ENCODE peak calls at places on chromosomes 2 and 18, in four cellular contexts. J is WTC11, M is PC-3, O is cardiac muscle cell. E is an unnamed sample.

GRCh38 chr2:241880311-241881073 is 11.0 kb downstream of the RTP5 start:
- DNase-seq in M (no peak), O (no peak), J (no peak), E (no peak)

GRCh38 chr2:101751875-101752619 is 54.5 kb downstream of the MAP4K4 start:
- DNase-seq in J (no peak), M (no peak), O (no peak), E (no peak)

GRCh38 chr2:140770645-140771044 is 1360.2 kb downstream of the LRP1B start:
- DNase-seq in O (no peak), M (no peak), J (no peak), E (no peak)

GRCh38 chr2:46277470-46278190 is 19.6 kb upstream of the EPAS1 start:
- DNase-seq in M (peak; percentile 31), O (no peak), J (no peak), E (peak; percentile 63)

GRCh38 chr2:170680172-170680913 is 34.8 kb upstream of the SP5 start:
- DNase-seq in O (no peak), M (no peak), J (no peak), E (no peak)

GRCh38 chr2:18825856-18826255 is 236.5 kb upstream of the NT5C1B start:
- DNase-seq in O (no peak), M (no peak), J (no peak), E (no peak)

GRCh38 chr2:23385748-23386421 is 906 bp downstream of the KLHL29 start:
- DNase-seq in M (no peak), O (no peak), J (peak; percentile 31), E (no peak)

GRCh38 chr2:26558271-26559043 is 80.5 kb upstream of the OTOF start:
- DNase-seq in J (no peak), M (no peak), O (peak; percentile 38), E (no peak)

GRCh38 chr2:165277295-165277694 is 38.1 kb downstream of the SCN2A start:
- DNase-seq in M (no peak), J (no peak), O (no peak), E (no peak)

GRCh38 chr2:80256396-80257167 is 48.0 kb downstream of the LRRTM1 start:
- DNase-seq in O (peak; percentile 6), M (peak; percentile 27), J (peak; percentile 13), E (peak; percentile 52)

GRCh38 chr2:869894-870293 is 80.8 kb upstream of the SNTG2 start:
- DNase-seq in J (no peak), M (no peak), O (no peak), E (no peak)

GRCh38 chr18:54606835-54607212 is 15.8 kb downstream of the DYNAP start:
- DNase-seq in O (no peak), M (no peak), J (peak; percentile 27), E (no peak)

GRCh38 chr2:230925879-230926765 is 1.1 kb upstream of the GPR55 start:
- DNase-seq in M (no peak), J (no peak), O (no peak), E (no peak)
- TF ChIP-seq CTCF in M (no peak), J (no peak), O (peak; percentile 17), E (no peak)

GRCh38 chr2:152466041-152466440 is 131.1 kb downstream of the FMNL2 start:
- DNase-seq in J (no peak), O (peak; percentile 64), M (peak; percentile 13), E (peak; percentile 93)

GRCh38 chr2:152462591-152463178 is 127.7 kb downstream of the FMNL2 start:
- DNase-seq in J (no peak), O (no peak), M (no peak), E (no peak)

GRCh38 chr2:152466925-152467676 is 132.1 kb downstream of the FMNL2 start:
- DNase-seq in J (no peak), M (peak; percentile 51), O (peak; percentile 67), E (peak; percentile 95)

GRCh38 chr2:152465541-152465940 is 130.6 kb downstream of the FMNL2 start:
- DNase-seq in O (peak; percentile 24), J (no peak), M (no peak), E (peak; percentile 79)

GRCh38 chr2:152464853-152465470 is 130.0 kb downstream of the FMNL2 start:
- DNase-seq in J (no peak), O (peak; percentile 30), M (no peak), E (no peak)
- TF ChIP-seq CTCF in J (no peak), O (no peak), M (no peak), E (no peak)

GRCh38 chr18:10072659-10073309 is 159.0 kb downstream of the VAPA start:
- DNase-seq in J (no peak), O (peak; percentile 60), M (peak; percentile 76), E (peak; percentile 62)

GRCh38 chr18:10078053-10078452 is 164.2 kb downstream of the VAPA start:
- DNase-seq in M (no peak), O (no peak), J (no peak), E (no peak)

GRCh38 chr18:10080372-10080771 is 166.6 kb downstream of the VAPA start:
- DNase-seq in J (no peak), O (no peak), M (no peak), E (no peak)

GRCh38 chr18:10074122-10074521 is 160.3 kb downstream of the VAPA start:
- DNase-seq in J (no peak), O (no peak), M (peak; percentile 7), E (no peak)

GRCh38 chr18:10076502-10077030 is 162.8 kb downstream of the VAPA start:
- DNase-seq in M (no peak), O (no peak), J (no peak), E (no peak)
- TF ChIP-seq CTCF in M (no peak), O (no peak), J (no peak), E (no peak)

GRCh38 chr2:55120634-55121359 is 70.5 kb upstream of the RTN4 start:
- DNase-seq in J (no peak), M (no peak), O (peak; percentile 83), E (no peak)
- TF ChIP-seq CTCF in J (no peak), M (no peak), O (no peak), E (no peak)

DNA sequence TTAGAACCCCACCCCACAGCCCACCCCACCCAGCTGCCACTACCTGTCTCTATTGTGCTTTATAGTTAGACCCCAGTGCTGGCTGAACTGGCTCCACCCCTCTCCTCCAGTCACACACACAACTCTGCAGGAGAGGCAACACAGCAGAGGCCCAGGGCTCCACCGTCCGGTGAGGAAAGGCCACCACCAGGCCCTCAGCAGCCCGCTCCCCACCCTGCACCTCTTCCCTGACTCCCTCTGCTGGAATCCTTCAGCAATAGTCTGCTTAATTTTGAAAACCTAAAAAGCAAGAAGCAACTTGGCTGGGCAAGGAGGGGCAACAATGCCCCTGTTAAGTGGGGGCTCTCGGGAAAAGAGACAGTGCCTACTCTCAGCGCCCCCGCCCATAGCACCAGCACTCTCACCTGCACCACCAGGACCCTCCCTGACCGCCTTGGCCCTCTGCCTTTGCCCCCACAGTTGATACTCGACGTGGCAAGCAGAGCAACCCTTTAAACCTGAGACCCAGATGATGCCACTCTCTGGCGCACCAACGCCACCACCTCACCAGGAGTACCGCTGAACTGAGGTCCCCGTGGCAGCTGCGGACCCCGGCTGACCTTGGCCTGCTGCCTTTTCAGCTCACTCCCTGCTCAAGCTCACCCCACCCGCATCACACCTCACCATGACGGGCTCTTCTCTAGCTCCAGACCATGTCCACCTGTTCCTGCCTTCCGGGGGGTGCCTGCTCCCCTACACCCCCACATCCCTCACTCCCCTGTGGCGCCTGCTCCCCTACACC is 45.7 kb downstream of the NDUFA10 start:
- DNase-seq in O (peak; percentile 58), J (peak; percentile 69), M (no peak), E (no peak)
- TF ChIP-seq CTCF in O (peak; percentile 49), J (no peak), M (no peak), E (no peak)

GRCh38 chr2:69807821-69808540 is 21.5 kb upstream of the GMCL1 start:
- DNase-seq in O (no peak), J (no peak), M (no peak), E (no peak)
- TF ChIP-seq CTCF in O (no peak), J (no peak), M (no peak), E (no peak)

DNA sequence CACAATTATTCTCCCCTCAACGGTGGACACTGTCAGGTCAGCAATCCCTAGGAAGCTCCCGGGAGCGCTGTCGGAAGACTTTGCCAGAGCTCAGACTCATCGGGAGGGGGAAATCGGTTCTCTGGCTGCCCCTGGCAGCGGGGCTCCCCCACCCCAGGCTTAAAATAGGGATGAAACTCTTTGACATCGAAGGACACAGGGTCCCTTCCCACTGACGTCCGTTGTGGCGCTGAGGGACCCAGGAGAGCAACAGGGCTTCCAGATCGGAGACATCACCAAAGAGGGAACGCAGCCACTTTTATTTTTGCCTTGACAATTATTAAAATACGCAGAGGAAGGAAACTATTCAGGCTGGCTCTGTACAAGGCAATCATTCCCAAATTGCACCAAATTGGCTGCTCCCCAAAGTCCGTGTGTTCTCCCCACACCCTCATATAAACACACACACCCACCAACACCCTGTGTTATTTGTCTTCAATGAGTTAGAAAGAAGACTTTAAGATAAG is 249.0 kb downstream of the CDH20 start:
- DNase-seq in J (no peak), O (no peak), M (no peak), E (no peak)
- TF ChIP-seq CTCF in J (no peak), O (no peak), M (no peak), E (no peak)

E was measured in MCF 10A.